ENCODE peak calls at places on chromosomes 1 and 21, in six cellular contexts. F, S, M, J, Y and Z are unnamed samples.

GRCh38 chr1:181486098-181486420 is 2.7 kb downstream of the CACNA1E start:
- DNase-seq in F (no peak), Y (no peak), S (no peak), J (no peak), M (no peak), Z (no peak)

GRCh38 chr1:217718873-217719272 is 87.7 kb downstream of the SPATA17 start:
- DNase-seq in M (no peak), S (no peak), F (no peak), J (no peak), Y (no peak), Z (peak)

GRCh38 chr1:16296643-16297042 is 55.6 kb downstream of the FBXO42 start:
- DNase-seq in J (no peak), S (no peak), M (no peak), F (no peak), Y (no peak), Z (no peak)

GRCh38 chr1:18109756-18110597 is 2.4 kb downstream of the IGSF21 start:
- DNase-seq in Y (peak), F (peak), J (no peak), S (no peak), M (no peak), Z (peak)

GRCh38 chr1:230145953-230146476 is 79.0 kb downstream of the GALNT2 start:
- DNase-seq in S (no peak), J (no peak), F (no peak), Y (peak), M (no peak), Z (no peak)

GRCh38 chr1:32818804-32819541 is 1.5 kb downstream of the S100PBP start:
- DNase-seq in S (peak), F (no peak), M (no peak), J (no peak), Y (peak), Z (no peak)

GRCh38 chr1:27135920-27136551 is 18.9 kb downstream of the SLC9A1 start:
- DNase-seq in F (no peak), J (peak), Y (no peak), S (no peak), M (no peak), Z (no peak)

GRCh38 chr21:37914211-37914900 is 1.9 kb downstream of the KCNJ6 start:
- DNase-seq in S (no peak), J (peak), F (no peak), M (no peak), Y (peak), Z (peak)

GRCh38 chr1:30933874-30934252 is 25.3 kb upstream of the SDC3 start:
- DNase-seq in F (no peak), S (no peak), Y (no peak), M (no peak), J (peak), Z (no peak)

GRCh38 chr1:4594286-4594991 is 60.0 kb upstream of the AJAP1 start:
- DNase-seq in Y (no peak), S (no peak), F (no peak), J (no peak), M (no peak), Z (no peak)

GRCh38 chr1:150151291-150152181 is 1.8 kb downstream of the PLEKHO1 start:
- DNase-seq in M (no peak), Y (no peak), J (no peak), S (no peak), F (no peak), Z (no peak)

GRCh38 chr1:218620956-218621355 is 275.8 kb downstream of the TGFB2 start:
- DNase-seq in Y (no peak), F (peak), J (peak), M (peak), S (no peak), Z (no peak)

GRCh38 chr1:232575524-232576040 is 54.4 kb downstream of the SIPA1L2 start:
- DNase-seq in M (no peak), F (no peak), J (peak), Y (no peak), S (no peak), Z (no peak)

GRCh38 chr21:26491663-26492062 is 81.4 kb downstream of the CYYR1 start:
- DNase-seq in J (no peak), F (no peak), S (no peak), M (no peak), Y (no peak), Z (no peak)

GRCh38 chr1:205954819-205955404 is 11.7 kb upstream of the SLC26A9 start:
- DNase-seq in Y (no peak), F (no peak), S (no peak), M (no peak), J (no peak), Z (no peak)

GRCh38 chr1:62652387-62652786 is 35.8 kb downstream of the DOCK7 start:
- DNase-seq in S (no peak), Y (no peak), F (no peak), J (no peak), M (no peak), Z (no peak)

GRCh38 chr1:235831148-235831547 is 35.6 kb downstream of the LYST start:
- DNase-seq in J (peak), M (no peak), S (peak), Y (no peak), F (no peak), Z (no peak)

GRCh38 chr1:243420968-243421675 is 165.3 kb downstream of the SDCCAG8 start:
- DNase-seq in M (no peak), Y (no peak), F (no peak), S (no peak), J (no peak), Z (no peak)

GRCh38 chr1:886760-887159 is 37.0 kb upstream of the SAMD11 start:
- DNase-seq in M (no peak), J (no peak), F (no peak), Y (no peak), S (no peak), Z (no peak)

GRCh38 chr1:42910985-42911384 is 47.7 kb downstream of the SLC2A1 start:
- DNase-seq in F (no peak), M (no peak), S (no peak), J (no peak), Y (no peak), Z (no peak)

GRCh38 chr1:155202731-155203515 is 4.8 kb downstream of the THBS3 start:
- DNase-seq in J (no peak), M (no peak), S (no peak), F (no peak), Y (no peak), Z (no peak)

GRCh38 chr1:214018605-214019268 is 31.0 kb downstream of the PROX1 start:
- DNase-seq in Y (no peak), S (peak), M (no peak), F (no peak), J (no peak), Z (no peak)

GRCh38 chr1:33181038-33181861 is 593 bp downstream of the TRIM62 start:
- DNase-seq in J (peak), M (no peak), F (peak), S (no peak), Y (peak), Z (peak)

GRCh38 chr1:184160236-184160635 is 108.7 kb downstream of the TSEN15 start:
- DNase-seq in J (peak), Y (no peak), F (no peak), S (peak), M (no peak), Z (no peak)

GRCh38 chr1:4315202-4315601 is 339.2 kb upstream of the AJAP1 start:
- DNase-seq in S (no peak), F (no peak), Y (no peak), J (no peak), M (no peak), Z (no peak)

GRCh38 chr1:15341634-15342375 is 67.9 kb upstream of the EFHD2 start:
- DNase-seq in M (no peak), S (no peak), J (peak), Y (no peak), F (no peak), Z (no peak)

GRCh38 chr1:234780531-234781162 is 170.7 kb upstream of the IRF2BP2 start:
- DNase-seq in J (no peak), Y (peak), F (peak), S (no peak), M (no peak), Z (peak)

GRCh38 chr1:96340688-96341087 is 380.9 kb upstream of the PTBP2 start:
- DNase-seq in Y (no peak), F (no peak), J (no peak), M (no peak), S (no peak), Z (no peak)

GRCh38 chr1:197958861-197959260 is 41.7 kb downstream of the LHX9 start:
- DNase-seq in Y (no peak), J (no peak), F (no peak), M (no peak), S (no peak), Z (no peak)

GRCh38 chr1:197951617-197952175 is 34.5 kb downstream of the LHX9 start:
- DNase-seq in J (no peak), M (no peak), F (no peak), S (no peak), Y (no peak), Z (no peak)

GRCh38 chr1:197958438-197958837 is 41.3 kb downstream of the LHX9 start:
- DNase-seq in M (no peak), Y (peak), F (no peak), S (no peak), J (no peak), Z (no peak)

GRCh38 chr1:197954718-197955418 is 37.7 kb downstream of the LHX9 start:
- DNase-seq in M (peak), J (no peak), Y (no peak), F (no peak), S (no peak), Z (no peak)

GRCh38 chr1:197955486-197956394 is 38.6 kb downstream of the LHX9 start:
- DNase-seq in S (no peak), F (no peak), M (peak), Y (no peak), J (peak), Z (no peak)
- TF ChIP-seq BHLHE40 in S (no peak), F (no peak), M (no peak), Y (no peak), J (no peak), Z (no peak)

DNA sequence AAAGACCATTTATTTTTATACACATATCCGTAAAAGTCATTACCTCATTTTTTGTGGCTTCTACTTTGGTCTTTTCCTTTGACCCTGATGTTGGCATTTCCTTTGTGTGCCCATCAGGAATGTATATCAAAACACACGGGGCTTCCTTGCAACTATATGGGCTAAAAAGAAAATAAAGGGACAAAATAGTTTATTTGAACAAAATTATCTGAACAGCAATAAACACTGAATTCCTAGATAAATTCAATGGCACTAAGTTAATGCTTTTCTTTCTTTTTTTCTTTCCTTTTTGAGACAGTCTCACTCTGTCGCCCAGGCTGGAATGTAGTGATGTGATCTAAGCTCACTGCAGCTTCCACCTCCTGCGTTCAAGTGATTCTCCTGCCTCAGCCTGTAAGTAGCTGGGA is 45.2 kb downstream of the EPRS1 start:
- DNase-seq in M (no peak), F (no peak), J (peak), Y (no peak), S (no peak), Z (no peak)
- TF ChIP-seq BHLHE40 in M (no peak), F (no peak), J (no peak), Y (no peak), S (no peak), Z (no peak)

GRCh38 chr1:107132780-107133179 is 8.1 kb upstream of the NTNG1 start:
- DNase-seq in S (no peak), J (no peak), M (no peak), Y (no peak), F (no peak), Z (no peak)
- TF ChIP-seq BHLHE40 in S (no peak), J (no peak), M (no peak), Y (no peak), F (no peak), Z (no peak)

GRCh38 chr1:29687166-29687565 is 450.8 kb downstream of the PTPRU start:
- DNase-seq in J (no peak), F (no peak), S (no peak), Y (no peak), M (no peak), Z (no peak)
- TF ChIP-seq BHLHE40 in J (no peak), F (no peak), S (no peak), Y (no peak), M (no peak), Z (no peak)

GRCh38 chr1:167221804-167222610 is 1.3 kb downstream of the POU2F1 start:
- DNase-seq in S (peak), Y (peak), F (peak), J (peak), M (peak), Z (peak)
- TF ChIP-seq BHLHE40 in S (peak), Y (no peak), F (no peak), J (peak), M (no peak), Z (no peak)

DNA sequence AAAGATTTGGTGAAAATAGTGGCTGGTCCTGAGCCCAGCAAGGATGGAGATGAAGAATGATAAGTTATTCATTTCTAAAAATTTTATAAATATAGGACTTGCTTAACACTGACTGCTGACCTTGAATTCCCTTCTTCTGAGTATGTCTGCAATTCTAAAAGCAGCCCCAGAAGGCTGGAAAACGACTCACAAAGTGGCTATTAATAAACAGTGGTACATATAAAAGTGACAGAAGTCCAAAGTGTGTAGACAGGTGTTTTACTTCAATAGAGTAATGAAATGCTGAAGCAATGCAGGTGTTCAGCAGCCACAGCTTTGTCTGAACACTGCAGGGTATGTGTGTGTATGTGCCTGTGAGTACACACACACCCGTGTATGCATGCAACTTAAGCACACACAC is 219.0 kb upstream of the NRIP1 start:
- DNase-seq in Y (no peak), M (no peak), F (no peak), S (no peak), J (no peak), Z (no peak)
- TF ChIP-seq BHLHE40 in Y (no peak), M (no peak), F (no peak), S (no peak), J (no peak), Z (no peak)

DNA sequence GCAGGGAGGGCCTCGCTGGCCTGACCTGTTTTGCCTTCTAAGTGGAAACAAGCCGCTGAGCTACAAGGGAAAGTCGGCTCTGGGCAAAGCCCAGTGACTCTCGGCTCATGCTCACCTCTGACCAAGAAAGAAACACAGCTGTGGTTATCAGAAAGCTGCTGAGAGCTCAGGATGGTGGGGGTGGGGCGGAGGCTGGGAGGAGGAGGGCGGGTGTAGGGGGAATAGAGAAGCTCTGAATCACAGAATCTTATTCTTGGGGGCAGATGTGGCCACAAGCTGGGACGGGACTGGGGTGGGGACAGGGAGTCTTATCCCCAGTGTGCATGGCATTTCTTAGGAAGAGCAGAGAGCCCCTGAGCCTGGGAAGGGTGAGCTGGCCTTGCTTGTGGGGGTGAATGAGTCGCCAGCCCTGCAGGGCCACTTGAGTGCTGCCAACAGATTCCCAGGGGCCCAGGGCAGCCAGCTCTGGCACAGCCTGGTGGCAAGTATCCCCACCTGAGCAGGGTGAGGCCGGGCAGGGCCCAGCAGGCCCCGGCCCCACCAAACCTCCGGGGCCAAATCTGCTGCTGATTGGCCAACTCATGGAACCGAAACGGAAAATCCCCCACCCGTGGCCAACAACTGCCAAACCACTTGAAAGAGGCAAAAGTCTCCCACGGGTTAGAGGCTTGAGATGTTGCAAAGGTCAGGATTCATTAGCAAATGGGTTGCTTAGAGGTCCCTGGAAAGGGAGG is 120.6 kb downstream of the SPSB1 start:
- DNase-seq in F (peak), S (peak), M (no peak), J (peak), Y (peak), Z (no peak)
- TF ChIP-seq BHLHE40 in F (no peak), S (peak), M (no peak), J (peak), Y (no peak), Z (no peak)

DNA sequence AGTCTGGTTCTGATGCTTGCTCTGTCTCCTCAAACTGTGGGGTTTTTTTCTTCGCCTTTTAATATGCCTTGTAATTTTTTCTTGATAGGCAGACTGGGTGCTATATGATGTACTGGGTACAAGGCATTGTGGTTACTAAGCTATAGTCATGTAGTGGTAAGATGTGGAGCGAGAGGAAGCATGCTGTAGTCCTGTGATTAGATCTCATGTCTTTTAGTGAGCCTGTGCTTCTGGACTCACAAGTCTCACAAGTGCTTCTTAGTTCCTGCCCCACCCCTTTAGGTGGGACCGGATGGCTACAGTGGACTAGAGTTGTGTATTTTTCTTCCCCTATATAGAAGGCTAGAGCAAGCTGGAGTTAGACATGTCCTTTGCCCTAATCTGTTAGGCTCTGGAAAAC is 178.7 kb downstream of the DNM3 start:
- DNase-seq in M (no peak), S (no peak), Y (no peak), J (no peak), F (no peak), Z (no peak)
- TF ChIP-seq BHLHE40 in M (no peak), S (no peak), Y (no peak), J (no peak), F (no peak), Z (no peak)

GRCh38 chr21:36665806-36666205 is 33.1 kb upstream of the SIM2 start:
- DNase-seq in J (no peak), F (no peak), S (no peak), M (no peak), Y (no peak), Z (no peak)
- TF ChIP-seq BHLHE40 in J (no peak), F (no peak), S (no peak), M (no peak), Y (no peak), Z (no peak)

GRCh38 chr1:201013031-201013485 is 10.5 kb downstream of the KIF21B start:
- DNase-seq in S (no peak), F (no peak), J (no peak), M (no peak), Y (peak), Z (no peak)
- TF ChIP-seq BHLHE40 in S (no peak), F (no peak), J (no peak), M (no peak), Y (no peak), Z (no peak)